ENCODE peak calls at places on chromosomes 11 and 22, in four cellular contexts. X, W, Z and F are unnamed samples.

GRCh38 chr22:29642694-29643093 is 39.3 kb downstream of the NF2 start:
- DNase-seq in X (no peak), W (no peak), Z (no peak), F (no peak)

GRCh38 chr11:61697093-61697492 is 16.9 kb downstream of the DAGLA start:
- DNase-seq in X (no peak), W (no peak), Z (no peak), F (no peak)

GRCh38 chr11:71144736-71145135 is 107.6 kb downstream of the SHANK2 start:
- DNase-seq in X (no peak), W (no peak), Z (no peak), F (no peak)

GRCh38 chr11:363948-364761 is 5.1 kb upstream of the B4GALNT4 start:
- DNase-seq in X (peak), W (no peak), Z (peak), F (peak)

GRCh38 chr11:115616941-115617340 is 112.7 kb upstream of the CADM1 start:
- DNase-seq in X (no peak), W (no peak), Z (no peak), F (no peak)

GRCh38 chr11:78080818-78081495 is 1.3 kb upstream of the NDUFC2 start:
- DNase-seq in X (peak), W (peak), Z (no peak), F (no peak)

GRCh38 chr11:46914910-46915309 is 3.4 kb downstream of the LRP4 start:
- DNase-seq in X (no peak), W (no peak), Z (no peak), F (no peak)

GRCh38 chr22:46613606-46613997 is 6.6 kb upstream of the GRAMD4 start:
- DNase-seq in X (no peak), W (no peak), Z (no peak), F (no peak)

GRCh38 chr11:2091112-2091746 is 48.0 kb downstream of the IGF2 start:
- DNase-seq in X (no peak), W (no peak), Z (no peak), F (no peak)

GRCh38 chr22:27560781-27561180 is 240.8 kb downstream of the MN1 start:
- DNase-seq in X (no peak), W (no peak), Z (no peak), F (no peak)

GRCh38 chr11:12287009-12287373 is 90.4 kb upstream of the PARVA start:
- DNase-seq in X (peak), W (peak), Z (peak), F (peak)

GRCh38 chr22:46758867-46759290 is 3.6 kb upstream of the TBC1D22A start:
- DNase-seq in X (peak), W (peak), Z (peak), F (peak)

GRCh38 chr22:23431337-23432072 is 148.6 kb downstream of the IGLL1 start:
- DNase-seq in X (peak), W (peak), Z (no peak), F (no peak)

GRCh38 chr11:2517386-2518064 is 72.7 kb downstream of the KCNQ1 start:
- DNase-seq in X (no peak), W (no peak), Z (no peak), F (no peak)

GRCh38 chr11:65560555-65561418 is 2.6 kb upstream of the LTBP3 start:
- DNase-seq in X (no peak), W (no peak), Z (no peak), F (no peak)
- TF ChIP-seq TCF7L2 in X (no peak), W (no peak), Z (no peak), F (no peak)

GRCh38 chr11:6258571-6258998 is 1.1 kb upstream of the CCKBR start:
- DNase-seq in X (no peak), W (no peak), Z (no peak), F (no peak)

GRCh38 chr11:6260207-6260726 is 629 bp downstream of the CCKBR start:
- DNase-seq in X (no peak), W (no peak), Z (no peak), F (no peak)

GRCh38 chr11:6258141-6258540 is 1.5 kb upstream of the CCKBR start:
- DNase-seq in X (no peak), W (no peak), Z (no peak), F (no peak)

GRCh38 chr11:6263664-6264063 is 4.0 kb downstream of the CCKBR start:
- DNase-seq in X (no peak), W (no peak), Z (no peak), F (no peak)

DNA sequence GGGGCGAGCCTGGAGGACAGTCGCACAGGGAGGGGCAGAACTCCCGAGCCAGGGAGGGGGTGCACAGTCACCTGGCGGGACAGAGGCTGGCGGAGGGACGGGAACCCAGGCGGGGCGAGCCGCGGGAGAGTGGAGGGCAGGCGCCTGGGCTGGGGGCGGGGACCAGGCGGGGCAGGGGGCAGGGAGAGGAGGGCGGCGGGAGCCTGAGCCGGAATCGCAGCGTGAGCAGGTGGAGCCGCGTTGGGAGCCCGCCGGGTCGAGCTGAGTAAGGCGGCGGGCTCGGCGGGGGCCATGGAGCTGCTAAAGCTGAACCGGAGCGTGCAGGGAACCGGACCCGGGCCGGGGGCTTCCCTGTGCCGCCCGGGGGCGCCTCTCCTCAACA is at the start of gene CCKBR:
- DNase-seq in X (no peak), W (no peak), Z (no peak), F (no peak)
- TF ChIP-seq TCF7L2 in X (no peak), W (no peak), Z (no peak), F (no peak)

GRCh38 chr22:39091136-39092081 is 5.6 kb upstream of the APOBEC3H start:
- DNase-seq in X (no peak), W (no peak), Z (no peak), F (no peak)
- TF ChIP-seq TCF7L2 in X (no peak), W (no peak), Z (no peak), F (no peak)

GRCh38 chr11:126246636-126247035 is 22.1 kb downstream of the SRPRA start:
- DNase-seq in X (no peak), W (no peak), Z (no peak), F (no peak)
- TF ChIP-seq TCF7L2 in X (no peak), W (no peak), Z (no peak), F (no peak)

GRCh38 chr11:30110691-30111090 is 93.9 kb upstream of the KCNA4 start:
- DNase-seq in X (no peak), W (no peak), Z (no peak), F (no peak)

GRCh38 chr11:30109774-30110173 is 92.9 kb upstream of the KCNA4 start:
- DNase-seq in X (no peak), W (no peak), Z (no peak), F (no peak)

GRCh38 chr11:30107899-30108298 is 91.1 kb upstream of the KCNA4 start:
- DNase-seq in X (no peak), W (no peak), Z (peak), F (no peak)

DNA sequence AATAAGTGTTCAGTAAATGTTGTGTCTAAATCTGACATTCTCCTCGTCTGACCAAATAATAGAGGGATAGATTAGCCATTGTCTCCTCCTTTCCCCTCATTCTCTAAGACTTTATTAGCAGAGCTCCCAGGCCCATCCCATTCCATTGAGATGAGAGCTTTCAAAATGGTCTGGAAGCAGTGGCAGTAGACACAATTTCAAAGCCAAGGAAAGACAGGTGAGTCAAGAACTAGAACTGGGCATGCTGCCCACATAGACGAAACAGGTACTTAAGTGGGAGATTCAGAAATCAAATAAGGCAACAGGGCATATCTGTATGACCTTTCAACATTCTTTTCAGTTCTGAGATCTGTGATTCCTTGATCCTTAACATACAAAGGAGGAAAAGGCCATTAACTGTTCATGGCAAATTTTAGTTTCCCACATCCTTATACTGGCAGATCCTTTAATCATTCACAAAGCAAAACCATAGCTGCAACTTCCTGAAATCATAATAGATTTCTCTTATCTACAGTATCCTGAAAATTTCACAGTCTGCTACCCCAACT is 96.6 kb upstream of the KCNA4 start:
- DNase-seq in X (no peak), W (no peak), Z (no peak), F (no peak)
- TF ChIP-seq TCF7L2 in X (no peak), W (no peak), Z (no peak), F (no peak)

GRCh38 chr22:43854786-43855271 is 7.5 kb downstream of the SULT4A1 start:
- DNase-seq in X (no peak), W (no peak), Z (no peak), F (no peak)

GRCh38 chr22:43854151-43854785 is 8.0 kb downstream of the SULT4A1 start:
- DNase-seq in X (no peak), W (no peak), Z (no peak), F (no peak)

GRCh38 chr22:43851979-43852307 is 10.4 kb downstream of the SULT4A1 start:
- DNase-seq in X (no peak), W (no peak), Z (no peak), F (no peak)

GRCh38 chr22:43852605-43853327 is 9.5 kb downstream of the SULT4A1 start:
- DNase-seq in X (no peak), W (no peak), Z (no peak), F (no peak)

DNA sequence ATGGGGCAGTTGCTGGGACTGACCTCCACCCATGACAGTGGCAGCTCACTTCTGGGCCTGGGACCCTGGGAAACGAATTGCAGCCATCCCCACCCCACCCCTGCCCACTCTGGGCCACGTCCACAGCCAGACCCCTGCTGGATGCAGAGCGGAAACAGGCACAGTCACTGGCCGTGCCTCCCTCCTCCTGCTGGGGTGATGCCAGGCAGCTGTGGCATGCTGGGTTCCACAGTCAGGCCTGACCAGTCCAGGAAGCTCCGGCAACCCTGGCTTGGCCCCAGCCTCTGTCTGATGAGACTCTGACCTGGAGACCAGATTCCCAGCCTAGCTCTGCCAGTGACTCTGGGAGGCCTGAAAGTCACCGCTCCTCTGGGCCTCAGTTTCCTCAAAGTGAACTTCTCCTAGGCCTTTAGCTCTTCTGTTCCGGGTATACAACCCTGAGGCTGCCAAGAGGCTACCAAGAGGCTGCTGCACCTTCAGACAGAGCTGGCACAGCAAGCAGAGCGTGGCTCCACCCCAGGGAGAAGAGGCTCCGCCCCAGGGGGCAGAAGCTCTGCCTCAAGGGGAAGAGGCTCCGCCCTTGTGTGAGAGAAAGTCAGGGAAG is 8.9 kb downstream of the SULT4A1 start:
- DNase-seq in X (no peak), W (no peak), Z (no peak), F (no peak)
- TF ChIP-seq TCF7L2 in X (no peak), W (no peak), Z (no peak), F (no peak)

DNA sequence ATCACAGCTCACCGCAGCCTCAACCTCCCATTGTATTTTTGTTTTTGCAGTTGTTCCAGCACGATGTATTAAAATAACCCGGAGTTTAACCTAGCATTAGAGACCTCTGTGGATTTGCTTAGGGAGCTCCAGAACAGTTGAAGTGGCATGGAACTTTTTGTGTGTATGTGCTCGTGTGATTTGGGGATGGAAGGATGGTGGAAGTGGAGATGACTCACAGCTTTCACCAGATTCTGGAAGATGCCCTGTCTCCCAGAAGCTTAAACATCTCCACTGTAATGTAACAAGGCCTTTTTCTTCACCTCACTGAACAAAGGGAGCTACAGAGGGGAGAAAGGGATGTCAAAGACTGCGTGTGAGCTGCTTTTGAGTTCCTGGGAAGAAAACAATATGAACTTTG is 226.2 kb downstream of the ADAMTS15 start:
- DNase-seq in X (no peak), W (no peak), Z (no peak), F (no peak)
- TF ChIP-seq TCF7L2 in X (no peak), W (no peak), Z (no peak), F (no peak)

DNA sequence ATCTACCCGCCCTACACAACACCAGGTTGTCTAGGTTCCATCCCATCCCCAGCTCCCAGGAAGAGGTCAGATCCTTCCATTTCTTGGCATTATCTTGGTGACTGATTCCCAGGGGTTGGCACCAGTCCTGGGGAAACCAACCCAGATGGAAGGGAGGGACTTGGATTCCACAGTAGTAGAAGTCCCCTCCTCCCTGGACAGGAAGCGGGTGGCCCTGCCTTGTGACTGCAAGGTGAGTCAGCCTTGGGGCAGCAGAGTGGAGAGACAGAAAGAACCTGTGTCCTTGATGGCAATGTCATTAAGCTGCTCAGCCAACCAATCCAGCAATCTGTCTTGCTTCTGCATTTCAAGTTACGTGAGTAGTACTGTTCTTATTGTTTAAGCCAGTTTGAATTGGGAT is 26.5 kb downstream of the SYT13 start:
- DNase-seq in X (peak), W (no peak), Z (no peak), F (peak)
- TF ChIP-seq TCF7L2 in X (no peak), W (no peak), Z (no peak), F (peak)